ENCODE peak calls at places on chromosomes 6 and 20, in six cellular contexts. K is BJ, T is K562, B is colonic mucosa, A is lung, J is astrocyte. R is an unnamed sample.

GRCh38 chr20:219290-220115 is 7.6 kb upstream of the DEFB129 start:
- DNase-seq in K (no peak), T (peak; percentile 31), B (no peak), A (no peak), J (no peak), R (peak; percentile 19)

GRCh38 chr6:14549319-14549770 is 431.8 kb downstream of the CD83 start:
- DNase-seq in K (no peak), T (no peak), B (peak; percentile 75), A (no peak), J (no peak), R (no peak)

GRCh38 chr6:111462770-111463391 is 20.1 kb downstream of the REV3L start:
- DNase-seq in K (no peak), T (peak; percentile 28), B (no peak), A (no peak), J (peak; percentile 77), R (no peak)

GRCh38 chr6:140806431-140806830 is 1326.3 kb upstream of the GJE1 start:
- DNase-seq in K (no peak), T (no peak), B (no peak), A (no peak), J (peak; percentile 16), R (no peak)

GRCh38 chr20:33796263-33796906 is 14.8 kb upstream of the CHMP4B start:
- DNase-seq in K (no peak), T (no peak), B (peak; percentile 81), A (peak; percentile 63), J (no peak), R (no peak)

GRCh38 chr6:111417181-111417585 is 65.8 kb downstream of the REV3L start:
- DNase-seq in K (no peak), T (no peak), B (peak; percentile 25), A (no peak), J (peak; percentile 41), R (no peak)

GRCh38 chr6:85574932-85575598 is 18.6 kb downstream of the SNX14 start:
- DNase-seq in K (peak; percentile 35), T (no peak), B (no peak), A (no peak), J (peak; percentile 52), R (no peak)

GRCh38 chr6:169625376-169625775 is 76.5 kb downstream of the WDR27 start:
- DNase-seq in K (no peak), T (no peak), B (no peak), A (no peak), J (no peak), R (no peak)

GRCh38 chr6:168355716-168356522 is 36.3 kb upstream of the DACT2 start:
- DNase-seq in K (no peak), T (peak; percentile 68), B (peak; percentile 66), A (peak; percentile 46), J (no peak), R (no peak)
- TF ChIP-seq CTCF in K (peak; percentile 19), T (peak; percentile 78), B (peak; percentile 62), A (peak; percentile 32), J (peak; percentile 28), R (no peak)

GRCh38 chr6:136378888-136379287 is 89.2 kb upstream of the BCLAF1 start:
- DNase-seq in K (no peak), T (peak; percentile 36), B (no peak), A (no peak), J (no peak), R (no peak)
- TF ChIP-seq CTCF in K (peak; percentile 24), T (no peak), B (peak; percentile 18), A (no peak), J (peak; percentile 4), R (no peak)

GRCh38 chr6:30544666-30545272 is 11.5 kb downstream of the GNL1 start:
- DNase-seq in K (no peak), T (peak; percentile 73), B (no peak), A (no peak), J (peak; percentile 56), R (no peak)
- TF ChIP-seq CTCF in K (peak; percentile 80), T (peak; percentile 78), B (peak; percentile 71), A (peak; percentile 81), J (peak; percentile 85), R (peak; percentile 62)

GRCh38 chr20:23165307-23165750 is 79.2 kb upstream of the CD93 start:
- DNase-seq in K (no peak), T (no peak), B (peak; percentile 74), A (no peak), J (no peak), R (no peak)
- TF ChIP-seq CTCF in K (no peak), T (peak; percentile 11), B (no peak), A (no peak), J (peak; percentile 11), R (no peak)

GRCh38 chr6:2507016-2507415 is 243.7 kb downstream of the MYLK4 start:
- DNase-seq in K (no peak), T (no peak), B (no peak), A (no peak), J (no peak), R (no peak)

GRCh38 chr6:2507638-2508037 is 243.1 kb downstream of the MYLK4 start:
- DNase-seq in K (no peak), T (no peak), B (no peak), A (no peak), J (no peak), R (no peak)

GRCh38 chr6:2503816-2504494 is 246.8 kb downstream of the MYLK4 start:
- DNase-seq in K (no peak), T (no peak), B (no peak), A (no peak), J (peak; percentile 53), R (peak; percentile 86)

GRCh38 chr6:2504495-2505064 is 246.1 kb downstream of the MYLK4 start:
- DNase-seq in K (no peak), T (no peak), B (no peak), A (no peak), J (no peak), R (no peak)

DNA sequence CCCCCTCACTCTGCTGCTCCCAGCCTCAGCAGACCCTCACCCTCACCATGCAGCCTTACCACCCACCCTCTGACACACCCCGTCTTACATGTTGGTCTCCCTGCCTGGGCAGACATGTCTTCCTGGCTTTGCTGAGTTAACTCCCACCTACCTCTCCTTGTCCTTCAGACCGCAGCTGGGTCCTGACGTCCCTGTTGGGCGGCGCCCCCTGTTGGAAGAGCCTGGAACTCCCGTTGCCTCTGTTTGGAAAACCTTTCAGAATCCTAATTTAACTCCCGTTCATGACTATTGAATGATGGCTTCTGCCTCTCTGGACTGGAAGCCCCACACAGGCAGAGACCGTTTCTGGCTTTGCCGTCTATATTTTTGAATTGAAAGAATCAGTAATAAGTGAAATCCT is 245.1 kb downstream of the MYLK4 start:
- DNase-seq in K (no peak), T (peak; percentile 39), B (peak; percentile 24), A (no peak), J (no peak), R (no peak)
- TF ChIP-seq CTCF in K (peak; percentile 20), T (peak; percentile 64), B (no peak), A (no peak), J (no peak), R (no peak)